ENCODE peak calls at places on chromosomes 3 and 15, in five cellular contexts. D, Q, V, O and X are unnamed samples.

GRCh38 chr3:14570089-14570488 is 29.9 kb upstream of the GRIP2 start:
- DNase-seq in V (peak), O (no peak), D (no peak), Q (no peak), X (no peak)

GRCh38 chr15:83285979-83286553 is 1.6 kb upstream of the BNC1 start:
- DNase-seq in O (no peak), V (no peak), Q (no peak), D (no peak), X (no peak)

GRCh38 chr3:160851629-160852210 is 95.7 kb downstream of the PPM1L start:
- DNase-seq in Q (no peak), V (no peak), O (no peak), D (no peak), X (no peak)

GRCh38 chr3:37601832-37602231 is 259.8 kb upstream of the CTDSPL start:
- DNase-seq in O (no peak), D (no peak), Q (no peak), V (no peak), X (no peak)

GRCh38 chr3:56366641-56366984 is 101.7 kb downstream of the ERC2 start:
- DNase-seq in V (no peak), O (no peak), D (no peak), Q (no peak), X (no peak)

GRCh38 chr15:34271493-34271892 is 46.7 kb downstream of the EMC4 start:
- DNase-seq in Q (no peak), O (no peak), D (peak), V (no peak), X (no peak)

GRCh38 chr3:197456271-197457091 is 99.3 kb downstream of the BDH1 start:
- DNase-seq in V (no peak), D (peak), Q (no peak), O (peak), X (peak)

GRCh38 chr3:136994772-136995516 is 37.2 kb downstream of the IL20RB start:
- DNase-seq in O (no peak), Q (no peak), V (peak), D (no peak), X (no peak)

GRCh38 chr15:51267047-51267713 is 71.2 kb downstream of the CYP19A1 start:
- DNase-seq in Q (no peak), V (peak), O (no peak), D (no peak), X (no peak)

GRCh38 chr15:74794970-74795349 is 13.1 kb downstream of the CSK start:
- DNase-seq in Q (no peak), O (no peak), V (no peak), D (no peak), X (no peak)

GRCh38 chr15:82531496-82532382 is 8.5 kb downstream of the RPS17 start:
- DNase-seq in Q (no peak), V (no peak), D (no peak), O (no peak), X (no peak)

GRCh38 chr3:52704611-52705437 is 767 bp downstream of the GLT8D1 start:
- DNase-seq in D (peak), V (peak), O (no peak), Q (no peak), X (no peak)

GRCh38 chr15:59595434-59595915 is 16.1 kb upstream of the GCNT3 start:
- DNase-seq in D (peak), V (no peak), O (no peak), Q (no peak), X (no peak)

GRCh38 chr3:45182915-45183881 is 37.0 kb upstream of the CDCP1 start:
- DNase-seq in V (no peak), O (peak), Q (no peak), D (peak), X (peak)

GRCh38 chr3:52531636-52532516 is 1.8 kb downstream of the NT5DC2 start:
- DNase-seq in D (no peak), Q (no peak), O (no peak), V (no peak), X (no peak)

GRCh38 chr15:44195151-44195740 is at the start of gene FRMD5:
- DNase-seq in O (peak), Q (peak), V (peak), D (peak), X (peak)
- TF ChIP-seq CTCF in O (no peak), Q (peak), V (peak), D (peak), X (no peak)

DNA sequence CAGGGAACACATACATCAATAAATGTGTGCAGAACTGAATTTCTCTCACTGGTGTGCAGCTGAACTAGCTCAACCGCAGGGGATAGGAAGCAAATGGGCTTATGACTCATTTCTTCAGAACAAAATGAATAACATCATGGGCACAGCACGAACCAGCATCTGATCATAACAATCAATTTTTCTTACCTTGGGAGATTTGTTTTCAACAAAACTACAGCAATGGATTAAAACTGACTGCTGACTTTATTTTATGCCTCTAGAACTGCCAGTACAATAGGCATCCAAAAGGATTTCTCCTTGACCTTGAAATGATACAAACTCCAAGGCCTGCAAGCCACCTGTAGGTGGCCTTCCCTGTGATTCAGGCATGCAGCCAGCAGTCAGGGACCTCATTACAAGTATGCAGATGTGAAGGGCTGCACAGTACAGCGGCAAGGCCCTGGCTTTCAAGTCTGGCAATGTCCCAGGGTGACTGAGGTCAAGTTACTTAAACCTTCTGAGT is 26.1 kb downstream of the TAMM41 start:
- DNase-seq in V (no peak), Q (no peak), D (no peak), O (no peak), X (no peak)
- TF ChIP-seq ZBTB33 in V (no peak), Q (no peak), D (no peak), O (no peak), X (no peak)

GRCh38 chr15:89971592-89971997 is 29.5 kb upstream of the ZNF710 start:
- DNase-seq in D (peak), V (peak), O (peak), Q (peak), X (peak)
- TF ChIP-seq CTCF in D (peak), V (peak), O (peak), Q (peak), X (peak)

GRCh38 chr15:31133890-31134289 is 32.4 kb upstream of the TRPM1 start:
- DNase-seq in D (no peak), Q (no peak), V (no peak), O (no peak), X (no peak)

GRCh38 chr15:31129769-31130303 is 28.3 kb upstream of the TRPM1 start:
- DNase-seq in Q (no peak), V (no peak), D (no peak), O (no peak), X (no peak)

GRCh38 chr15:31128919-31129768 is 27.6 kb upstream of the TRPM1 start:
- DNase-seq in V (peak), O (peak), Q (no peak), D (peak), X (no peak)

GRCh38 chr15:31130576-31131237 is 29.2 kb upstream of the TRPM1 start:
- DNase-seq in D (no peak), V (no peak), Q (no peak), O (no peak), X (no peak)

GRCh38 chr15:31131853-31132375 is 30.4 kb upstream of the TRPM1 start:
- DNase-seq in V (no peak), D (no peak), O (no peak), Q (no peak), X (no peak)
- TF ChIP-seq ZBTB33 in V (no peak), D (no peak), O (no peak), Q (no peak), X (no peak)

DNA sequence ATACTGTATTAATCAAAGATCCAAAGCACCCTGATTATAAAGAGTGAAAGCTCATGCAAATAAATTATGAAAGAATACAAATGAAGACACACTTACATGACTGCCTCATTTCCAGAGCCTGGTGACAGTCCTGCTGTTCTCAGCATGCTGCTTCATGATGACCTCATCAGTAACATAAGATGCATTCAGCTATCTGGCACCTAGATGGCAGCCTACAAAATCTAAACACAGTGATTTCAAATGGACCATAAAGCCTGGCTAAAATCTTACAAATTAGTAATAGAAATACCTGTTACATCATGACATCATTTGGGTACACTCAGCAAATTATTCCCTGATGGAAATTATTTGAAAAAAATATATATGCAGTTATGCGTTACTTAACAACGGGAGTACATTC is 207.0 kb downstream of the EPHA3 start:
- DNase-seq in V (no peak), Q (no peak), D (peak), O (no peak), X (no peak)
- TF ChIP-seq CTCF in V (peak), Q (no peak), D (no peak), O (no peak), X (no peak)

GRCh38 chr3:187385296-187385695 is 17.1 kb downstream of the RTP4 start:
- DNase-seq in Q (no peak), O (no peak), V (no peak), D (no peak), X (no peak)
- TF ChIP-seq ZBTB33 in Q (no peak), O (no peak), V (no peak), D (no peak), X (no peak)

GRCh38 chr3:167870743-167871142 is 135.2 kb downstream of the SERPINI1 start:
- DNase-seq in Q (no peak), D (no peak), V (no peak), O (no peak), X (no peak)

GRCh38 chr3:167872941-167873340 is 137.4 kb downstream of the SERPINI1 start:
- DNase-seq in V (no peak), D (no peak), Q (no peak), O (no peak), X (no peak)

GRCh38 chr3:167872032-167872431 is 136.5 kb downstream of the SERPINI1 start:
- DNase-seq in V (no peak), Q (no peak), D (no peak), O (no peak), X (no peak)

GRCh38 chr3:167867981-167868380 is 132.5 kb downstream of the SERPINI1 start:
- DNase-seq in V (no peak), D (no peak), O (no peak), Q (no peak), X (no peak)

DNA sequence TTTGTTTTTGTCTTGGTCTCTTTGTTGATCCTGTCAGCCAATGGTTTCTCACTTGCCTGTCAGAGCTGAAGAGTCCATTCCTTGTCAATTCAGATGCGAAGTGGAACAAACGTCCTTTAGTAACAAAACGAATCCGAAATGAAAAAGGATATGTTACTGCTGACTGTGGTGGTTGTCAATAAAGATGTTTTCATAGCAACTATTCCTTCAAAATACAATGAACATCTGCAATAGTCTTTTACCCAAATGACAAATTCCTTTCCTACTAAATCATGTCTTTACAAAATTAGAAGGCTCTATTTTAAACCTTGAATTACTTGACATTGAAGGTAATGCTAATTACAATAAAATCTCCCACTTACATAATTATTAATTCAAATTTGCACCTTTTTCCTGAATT is 134.7 kb downstream of the SERPINI1 start:
- DNase-seq in D (no peak), V (no peak), O (no peak), Q (no peak), X (no peak)
- TF ChIP-seq CTCF in D (no peak), V (no peak), O (no peak), Q (no peak), X (no peak)

GRCh38 chr15:47289667-47290066 is 427.6 kb upstream of the SEMA6D start:
- DNase-seq in V (no peak), Q (no peak), O (no peak), D (no peak), X (no peak)
- TF ChIP-seq ZBTB33 in V (no peak), Q (no peak), O (no peak), D (no peak), X (no peak)